ENCODE peak calls at places on chromosomes 6 and 20, in six cellular contexts. H, E, Y, I, D and J are unnamed samples.

GRCh38 chr20:24670981-24671380 is 201.6 kb downstream of the SYNDIG1 start:
- DNase-seq in D (no peak), I (no peak), E (no peak), H (no peak), Y (no peak), J (no peak)

GRCh38 chr20:62043131-62043914 is 22.4 kb downstream of the TAF4 start:
- DNase-seq in I (no peak), E (no peak), Y (no peak), D (no peak), H (no peak), J (no peak)

GRCh38 chr6:126786262-126786661 is 332.2 kb upstream of the RSPO3 start:
- DNase-seq in D (no peak), Y (no peak), I (no peak), E (no peak), H (no peak), J (no peak)

GRCh38 chr6:28810655-28811053 is 113.1 kb downstream of the TRIM27 start:
- DNase-seq in E (no peak), Y (no peak), D (no peak), I (no peak), H (no peak), J (no peak)

GRCh38 chr20:11204926-11205768 is 531.3 kb upstream of the JAG1 start:
- DNase-seq in E (peak), D (no peak), I (peak), Y (peak), H (no peak), J (no peak)

GRCh38 chr20:59781236-59781635 is 152.2 kb downstream of the SYCP2 start:
- DNase-seq in H (no peak), I (no peak), Y (no peak), E (no peak), D (no peak), J (no peak)

GRCh38 chr20:57902478-57902877 is 192.7 kb upstream of the PMEPA1 start:
- DNase-seq in I (peak), E (peak), D (no peak), Y (no peak), H (no peak), J (no peak)

GRCh38 chr6:39020136-39020535 is 28.4 kb upstream of the GLP1R start:
- DNase-seq in H (no peak), I (no peak), D (no peak), Y (no peak), E (no peak), J (no peak)

GRCh38 chr6:113755449-113756289 is 101.5 kb upstream of the MARCKS start:
- DNase-seq in H (no peak), D (no peak), I (peak), Y (no peak), E (peak), J (no peak)

GRCh38 chr6:133646021-133646682 is 242.8 kb upstream of the TCF21 start:
- DNase-seq in Y (no peak), I (no peak), E (no peak), H (no peak), D (no peak), J (no peak)

GRCh38 chr6:97136644-97137358 is 146.2 kb downstream of the MMS22L start:
- DNase-seq in H (no peak), E (no peak), I (no peak), Y (no peak), D (no peak), J (no peak)

GRCh38 chr6:47014401-47014800 is 27.7 kb downstream of the ADGRF1 start:
- DNase-seq in I (no peak), Y (no peak), D (no peak), H (no peak), E (no peak), J (no peak)

GRCh38 chr6:165849539-165850430 is 186.7 kb upstream of the PDE10A start:
- DNase-seq in E (no peak), I (no peak), H (no peak), Y (no peak), D (no peak), J (no peak)

GRCh38 chr6:122184260-122184934 is 215.1 kb upstream of the HSF2 start:
- DNase-seq in I (no peak), H (no peak), E (no peak), D (peak), Y (no peak), J (no peak)
- TF ChIP-seq CTCF in I (no peak), H (peak), E (no peak), D (peak), Y (peak), J (peak)

GRCh38 chr20:41134362-41135186 is 2.8 kb upstream of the PLCG1 start:
- DNase-seq in Y (no peak), D (no peak), E (no peak), I (no peak), H (no peak), J (no peak)

GRCh38 chr20:41135888-41136243 is 1.5 kb upstream of the PLCG1 start:
- DNase-seq in I (no peak), H (no peak), E (no peak), Y (no peak), D (no peak), J (no peak)

GRCh38 chr20:41133709-41134361 is 3.5 kb upstream of the PLCG1 start:
- DNase-seq in D (no peak), I (peak), E (peak), H (no peak), Y (no peak), J (no peak)

GRCh38 chr20:41136336-41136694 is 1.0 kb upstream of the PLCG1 start:
- DNase-seq in Y (no peak), E (peak), D (no peak), H (no peak), I (no peak), J (no peak)

DNA sequence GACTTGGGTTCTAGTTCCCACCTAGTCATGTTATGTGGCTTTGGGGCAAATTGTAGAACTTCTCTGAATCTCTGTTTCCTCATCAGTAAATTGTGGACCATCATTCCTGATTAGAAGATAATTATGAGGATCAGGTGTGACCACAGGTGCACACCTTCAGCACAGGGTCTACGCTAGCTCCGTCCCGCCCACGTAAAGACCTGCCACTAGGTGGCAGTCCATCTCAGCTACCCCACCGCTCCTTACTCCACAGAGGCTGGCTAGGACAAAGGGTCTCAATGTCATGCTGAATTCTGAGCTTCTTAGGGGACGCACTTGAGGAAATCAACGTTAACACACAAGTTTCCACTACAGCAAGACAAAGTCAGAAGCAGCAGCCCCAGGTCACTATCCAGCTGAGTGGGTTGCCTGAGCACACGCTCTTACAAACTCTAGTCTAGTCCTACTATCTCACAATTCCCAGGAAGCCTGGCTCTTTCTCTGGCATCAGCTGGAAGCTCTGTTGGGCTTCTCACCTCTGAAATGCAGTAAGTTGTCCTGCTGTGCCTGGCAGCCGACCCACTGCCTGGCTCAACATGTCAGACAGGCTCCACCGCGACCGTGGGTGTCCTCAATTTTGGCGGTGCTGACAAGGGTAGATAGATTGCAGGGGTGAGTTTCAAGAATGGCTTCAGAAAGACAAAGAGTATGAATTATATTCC is 2.0 kb upstream of the PLCG1 start:
- DNase-seq in I (peak), E (peak), D (no peak), H (peak), Y (no peak), J (no peak)
- TF ChIP-seq CTCF in I (peak), E (peak), D (peak), H (peak), Y (peak), J (peak)

DNA sequence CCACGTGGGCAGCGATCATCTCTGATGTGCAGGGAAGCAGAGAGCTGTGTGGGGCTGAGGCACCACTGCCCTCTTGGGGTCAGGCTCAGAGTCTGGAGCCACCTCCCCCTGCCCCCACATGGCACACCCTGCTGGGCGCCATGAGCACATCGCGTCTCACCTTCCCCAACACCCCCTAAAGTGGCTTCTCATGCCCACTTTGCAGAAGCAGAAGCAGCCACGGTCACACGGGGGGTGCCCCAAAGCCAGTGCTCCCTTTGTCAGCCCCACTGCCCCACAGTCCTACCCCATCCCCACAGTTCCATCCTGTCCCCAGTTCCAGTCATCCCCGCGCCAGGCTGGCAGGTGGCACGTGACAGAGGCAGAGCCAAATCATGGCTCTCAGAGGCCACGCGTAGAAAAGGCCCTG is 19.5 kb downstream of the SDCBP2 start:
- DNase-seq in D (no peak), I (no peak), E (no peak), Y (no peak), H (no peak), J (no peak)
- TF ChIP-seq CTCF in D (no peak), I (no peak), E (no peak), Y (no peak), H (no peak), J (peak)

DNA sequence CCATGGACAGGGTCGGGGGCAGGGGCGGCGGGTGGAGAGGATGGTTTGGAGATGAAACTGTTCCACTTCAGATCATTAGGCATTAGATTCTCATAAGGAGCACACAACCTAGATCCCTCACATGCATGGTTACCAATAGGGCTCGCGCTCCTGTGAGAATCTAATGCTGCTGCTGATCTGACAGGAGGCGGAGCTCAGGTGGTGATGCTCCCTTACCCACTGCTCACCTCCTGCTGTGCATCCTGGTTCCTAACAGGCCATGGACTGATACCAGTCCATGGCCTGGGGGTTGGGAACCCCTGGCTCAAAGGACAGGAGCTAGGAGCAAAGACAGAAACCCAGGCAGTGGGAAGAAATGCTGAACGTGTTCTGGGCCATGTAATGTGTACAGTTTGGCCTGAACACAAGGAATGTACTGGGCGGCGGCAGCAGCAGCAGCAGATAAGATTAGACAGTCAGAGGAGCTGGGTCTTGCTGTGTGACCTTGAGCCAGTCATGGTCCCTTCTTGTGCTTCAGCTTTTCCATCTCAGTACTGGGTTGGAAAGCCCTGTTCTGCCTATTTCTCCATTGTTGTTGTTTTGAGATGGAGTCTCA is 4.7 kb upstream of the SPAG4 start:
- DNase-seq in H (no peak), E (no peak), I (no peak), Y (no peak), D (no peak), J (no peak)
- TF ChIP-seq CTCF in H (no peak), E (no peak), I (no peak), Y (no peak), D (no peak), J (no peak)